ENCODE peak calls at places on chromosomes 4 and X, in five cellular contexts. S, X, Q, M and J are unnamed samples.

GRCh38 chrX:10089378-10089795 is 67.4 kb upstream of the CLCN4 start:
- DNase-seq in X (no peak), Q (no peak), M (no peak), S (no peak), J (no peak)

GRCh38 chrX:69556094-69557011 is 52.2 kb downstream of the NALF2 start:
- DNase-seq in S (no peak), Q (no peak), X (peak), M (no peak), J (no peak)

GRCh38 chrX:16946971-16947562 is 609 bp downstream of the REPS2 start:
- DNase-seq in S (no peak), M (peak), Q (peak), X (no peak), J (peak)

GRCh38 chr4:69781458-69782418 is 21.3 kb upstream of the SULT1B1 start:
- DNase-seq in S (no peak), M (no peak), X (no peak), Q (no peak), J (no peak)

GRCh38 chr4:3285558-3286334 is 7.1 kb upstream of the RGS12 start:
- DNase-seq in S (peak), M (no peak), X (peak), Q (peak), J (no peak)

GRCh38 chrX:40434947-40435346 is 145.8 kb upstream of the ATP6AP2 start:
- DNase-seq in Q (no peak), S (no peak), X (no peak), M (no peak), J (no peak)

GRCh38 chr4:164373021-164373420 is 380.9 kb upstream of the SMIM31 start:
- DNase-seq in Q (no peak), M (no peak), S (no peak), X (no peak), J (no peak)

GRCh38 chr4:52659722-52660261 is 691 bp upstream of the USP46 start:
- DNase-seq in M (peak), S (peak), X (peak), Q (peak), J (peak)

GRCh38 chrX:133961046-133961445 is 24.3 kb downstream of the GPC3 start:
- DNase-seq in X (no peak), M (no peak), Q (no peak), S (no peak), J (no peak)

GRCh38 chr4:6142935-6143602 is 57.3 kb downstream of the JAKMIP1 start:
- DNase-seq in X (no peak), Q (no peak), M (no peak), S (no peak), J (no peak)

GRCh38 chrX:29662759-29663503 is 552.4 kb upstream of the MAGEB2 start:
- DNase-seq in Q (no peak), M (no peak), X (peak), S (no peak), J (no peak)

GRCh38 chr4:84582988-84583870 is at the start of gene CDS1:
- DNase-seq in Q (peak), S (peak), M (peak), X (peak), J (peak)

GRCh38 chr4:168859888-168860694 is 150.0 kb downstream of the CBR4 start:
- DNase-seq in M (no peak), Q (no peak), S (no peak), X (no peak), J (peak)

GRCh38 chrX:153649178-153649914 is 2.3 kb downstream of the DUSP9 start:
- DNase-seq in M (no peak), Q (peak), X (no peak), S (peak), J (peak)

GRCh38 chrX:68332156-68332823 is 101.0 kb downstream of the OPHN1 start:
- DNase-seq in S (no peak), M (no peak), X (no peak), Q (no peak), J (no peak)

GRCh38 chr4:111837761-111838160 is 307.5 kb upstream of the FAM241A start:
- DNase-seq in Q (no peak), X (peak), M (no peak), S (no peak), J (no peak)

GRCh38 chrX:27598312-27598711 is 8.2 kb downstream of the DCAF8L2 start:
- DNase-seq in Q (no peak), S (no peak), M (no peak), X (peak), J (no peak)

GRCh38 chr4:7933631-7934510 is 5.8 kb downstream of the AFAP1 start:
- DNase-seq in X (peak), M (no peak), S (no peak), Q (no peak), J (no peak)

GRCh38 chrX:1466971-1467561 is 14.4 kb upstream of the ASMTL start:
- DNase-seq in M (peak), X (no peak), S (no peak), Q (peak), J (peak)

GRCh38 chr4:7236847-7237246 is 44.5 kb downstream of the SORCS2 start:
- DNase-seq in M (no peak), S (no peak), Q (no peak), X (no peak), J (no peak)

GRCh38 chr4:88705805-88706518 is 8.3 kb upstream of the NAP1L5 start:
- DNase-seq in Q (no peak), X (peak), S (no peak), M (no peak), J (no peak)

GRCh38 chrX:72045141-72045540 is 86.6 kb downstream of the RTL5 start:
- DNase-seq in X (peak), M (no peak), S (no peak), Q (no peak), J (no peak)

GRCh38 chr4:124060261-124060918 is 652.1 kb downstream of the ANKRD50 start:
- DNase-seq in X (peak), S (peak), M (peak), Q (no peak), J (no peak)

GRCh38 chr4:8346838-8347605 is 77.5 kb downstream of the HTRA3 start:
- DNase-seq in M (no peak), S (peak), Q (no peak), X (no peak), J (no peak)

GRCh38 chrX:45134303-45134702 is 66.4 kb downstream of the DIPK2B start:
- DNase-seq in S (no peak), M (no peak), Q (no peak), X (no peak), J (no peak)

GRCh38 chrX:27555514-27555913 is 34.6 kb upstream of the DCAF8L2 start:
- DNase-seq in X (peak), Q (no peak), S (no peak), M (no peak), J (peak)

GRCh38 chr4:98657531-98658286 is 702 bp downstream of the TSPAN5 start:
- DNase-seq in M (no peak), Q (peak), X (peak), S (no peak), J (peak)

GRCh38 chr4:145907363-145907762 is 31.3 kb downstream of the ZNF827 start:
- DNase-seq in Q (no peak), X (no peak), M (no peak), S (no peak), J (no peak)

DNA sequence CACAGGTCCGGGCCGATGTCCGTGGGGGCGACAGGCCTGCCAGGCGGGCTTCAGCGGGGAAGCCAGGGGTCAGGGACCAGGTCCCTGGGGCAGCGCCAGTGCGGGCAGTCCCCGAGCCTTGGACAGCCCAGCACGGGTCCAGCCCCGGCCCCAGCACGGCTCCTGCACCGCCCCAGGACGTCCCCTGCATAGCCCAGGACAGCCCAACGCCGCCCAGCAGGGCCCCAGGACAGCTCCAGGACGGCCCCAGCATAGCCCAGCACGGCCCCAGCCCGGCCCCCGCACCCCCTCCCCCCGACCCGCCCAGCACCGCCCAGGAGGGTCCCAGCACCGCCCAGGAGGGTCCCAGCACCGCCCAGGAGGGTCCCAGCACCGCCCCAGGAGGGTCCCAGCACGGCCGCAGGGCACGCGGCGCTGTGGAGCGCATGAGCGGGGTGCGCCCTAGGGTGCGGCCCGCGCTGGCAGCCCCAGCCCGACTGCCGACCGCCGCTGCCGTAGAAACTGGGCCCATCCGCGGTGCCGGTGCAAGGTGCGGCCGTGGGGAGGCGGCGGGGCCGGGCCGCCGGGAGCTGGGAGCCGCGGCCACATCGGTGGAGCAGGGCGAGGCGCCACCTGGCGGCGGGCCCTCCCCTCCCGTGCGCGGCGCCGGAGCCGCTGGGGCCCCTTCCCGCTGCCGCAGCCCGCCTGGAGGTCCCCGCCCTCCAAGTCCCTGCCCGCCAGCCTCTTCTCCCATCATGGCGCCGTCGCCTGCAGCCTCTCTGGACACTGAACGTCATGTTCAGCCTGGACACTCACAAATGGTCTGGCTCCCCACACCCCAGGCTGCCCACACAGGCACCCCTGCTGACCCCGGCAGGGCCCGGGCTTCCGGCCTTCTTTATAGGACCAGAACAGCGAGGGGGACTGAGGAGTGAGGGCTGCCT is 106.8 kb upstream of the NKX1-1 start:
- DNase-seq in M (no peak), X (no peak), S (no peak), Q (peak), J (peak)
- TF ChIP-seq CTCF in M (no peak), X (peak), S (peak), Q (peak), J (peak)

DNA sequence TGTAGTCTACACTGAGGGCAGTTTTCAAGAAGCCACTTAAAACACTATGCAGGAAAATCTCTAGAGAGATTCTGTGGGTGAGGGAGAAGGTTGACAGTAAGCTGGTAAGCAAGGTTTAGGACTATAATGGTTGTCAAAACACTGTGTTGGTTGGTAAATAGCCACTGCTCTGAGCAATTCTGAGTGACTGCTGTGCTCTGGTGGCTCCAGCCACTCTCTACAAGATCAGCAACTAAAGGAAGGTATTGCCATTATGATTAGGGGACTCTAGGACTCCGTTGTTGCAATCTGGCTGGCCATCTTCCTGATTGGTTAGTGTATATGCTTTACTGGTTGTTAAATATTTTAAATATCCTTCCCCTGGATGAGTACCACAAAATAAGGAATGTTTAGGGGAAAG is 5.5 kb upstream of the FAM47E start:
- DNase-seq in S (no peak), X (no peak), Q (no peak), M (no peak), J (no peak)
- TF ChIP-seq CTCF in S (no peak), X (peak), Q (no peak), M (no peak), J (no peak)

GRCh38 chr4:81913427-81913878 is 441.7 kb upstream of the RASGEF1B start:
- DNase-seq in Q (peak), X (peak), S (no peak), M (peak), J (peak)
- TF ChIP-seq CTCF in Q (peak), X (peak), S (peak), M (no peak), J (peak)

GRCh38 chrX:46837543-46838481 is 969 bp downstream of the RP2 start:
- DNase-seq in M (no peak), S (no peak), Q (no peak), X (peak), J (peak)

GRCh38 chrX:46838974-46839480 is 2.2 kb downstream of the RP2 start:
- DNase-seq in Q (no peak), S (no peak), M (no peak), X (no peak), J (no peak)

GRCh38 chrX:46838482-46838857 is 1.6 kb downstream of the RP2 start:
- DNase-seq in Q (no peak), S (no peak), X (no peak), M (no peak), J (no peak)

GRCh38 chrX:46840946-46841740 is 4.3 kb downstream of the RP2 start:
- DNase-seq in M (no peak), S (no peak), X (peak), Q (no peak), J (no peak)

GRCh38 chrX:46836701-46837542 is at the start of gene RP2:
- DNase-seq in S (peak), X (peak), Q (peak), M (peak), J (peak)
- TF ChIP-seq CTCF in S (peak), X (no peak), Q (no peak), M (no peak), J (no peak)

DNA sequence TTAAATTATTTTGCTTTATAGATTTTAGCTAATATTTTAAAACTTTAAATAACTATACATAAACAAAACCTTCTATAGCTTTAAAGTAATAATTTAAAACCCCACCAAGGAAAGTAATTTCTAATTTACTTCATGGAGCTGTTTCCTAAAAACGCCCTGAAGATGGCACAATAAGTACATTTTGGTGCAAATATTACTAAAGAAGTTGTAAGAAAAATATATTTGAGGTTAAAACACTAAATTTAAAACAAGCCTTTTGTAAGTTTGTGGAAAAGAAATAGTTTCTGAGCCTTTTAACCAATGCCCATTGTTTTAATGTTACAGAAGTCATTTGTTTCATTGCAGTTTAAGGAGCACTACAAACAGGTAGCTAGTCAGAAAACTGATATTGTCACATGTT is 137.4 kb upstream of the AGA start:
- DNase-seq in S (no peak), M (no peak), Q (no peak), X (no peak), J (no peak)
- TF ChIP-seq CTCF in S (no peak), M (no peak), Q (no peak), X (peak), J (no peak)

DNA sequence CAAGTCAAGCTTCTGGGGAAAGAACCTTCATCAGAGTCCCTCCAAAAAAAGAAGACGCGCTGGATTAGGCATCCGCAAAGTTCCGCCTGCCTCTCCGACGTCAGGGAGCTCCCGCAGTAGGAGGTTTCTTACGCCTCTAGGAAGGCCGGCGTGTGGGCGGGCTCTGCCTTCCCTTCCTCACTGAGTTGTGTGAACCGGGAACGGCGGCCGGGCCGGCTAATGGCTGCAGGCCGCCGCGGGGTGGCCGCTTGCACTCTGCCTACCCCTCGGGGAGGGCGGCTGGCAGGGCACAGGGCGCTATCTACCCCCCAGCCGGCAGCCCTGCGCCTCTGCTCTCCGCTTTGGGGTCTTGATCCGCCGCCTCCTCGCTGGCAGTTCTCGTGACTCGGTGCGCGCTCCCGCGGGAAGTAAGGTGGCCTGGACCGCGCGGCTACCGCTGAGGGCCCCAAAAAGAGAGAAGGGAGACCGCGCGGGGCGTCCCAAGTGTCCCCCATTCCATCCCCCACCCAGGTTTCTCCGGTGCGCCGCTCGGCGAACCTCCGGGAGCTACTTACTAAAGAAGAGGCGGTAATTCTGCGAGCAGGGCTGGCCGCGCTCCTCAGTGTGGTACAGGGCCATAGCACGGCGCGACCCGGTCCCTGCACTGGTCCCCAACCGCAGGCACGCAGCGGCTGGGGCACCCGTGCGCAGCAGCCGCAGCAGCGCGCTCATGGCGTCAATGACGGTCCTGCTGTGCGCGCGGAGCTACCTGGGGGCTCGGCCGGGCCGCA is at the start of gene PPA2:
- DNase-seq in S (peak), X (peak), Q (peak), M (peak), J (peak)
- TF ChIP-seq CTCF in S (no peak), X (no peak), Q (no peak), M (no peak), J (no peak)

DNA sequence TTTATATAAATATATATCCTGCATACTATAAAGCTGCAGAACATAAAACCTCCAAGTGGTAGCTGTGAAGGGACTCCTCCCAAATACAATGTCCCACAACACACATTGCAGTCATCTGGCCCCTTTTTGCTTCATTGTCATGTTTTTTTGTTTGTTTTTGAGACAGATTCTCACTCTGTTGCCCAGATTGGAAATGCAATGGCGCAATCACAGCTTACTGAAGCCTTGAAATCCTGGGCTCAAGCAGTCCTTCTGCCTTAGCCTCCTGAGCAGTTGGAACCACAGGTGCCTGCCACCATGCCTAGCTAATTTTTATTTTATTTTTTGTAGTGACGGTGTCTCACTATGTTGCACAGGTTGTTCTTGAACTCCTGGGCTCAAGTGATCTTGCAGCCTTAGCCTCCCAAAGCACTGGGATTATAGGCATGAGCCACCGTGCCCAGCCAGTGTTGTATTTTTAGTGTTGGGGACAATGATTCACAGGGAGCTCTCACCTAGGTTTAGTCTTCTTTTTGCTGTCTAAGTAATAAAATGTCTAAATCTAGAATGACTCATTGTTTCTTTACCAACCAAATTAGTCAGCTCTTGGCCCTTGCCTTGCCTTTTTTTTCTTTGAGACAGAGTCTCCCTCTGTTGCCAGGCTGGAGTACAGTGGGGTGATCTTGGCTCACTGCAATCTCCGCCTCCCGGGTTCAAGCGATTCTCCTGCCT is 24.0 kb upstream of the XIAP start:
- DNase-seq in X (peak), M (no peak), Q (no peak), S (no peak), J (no peak)
- TF ChIP-seq CTCF in X (peak), M (no peak), Q (no peak), S (no peak), J (no peak)

GRCh38 chr4:119697887-119698393 is 69.3 kb upstream of the PDE5A start:
- DNase-seq in X (no peak), Q (no peak), S (no peak), M (no peak), J (no peak)

GRCh38 chr4:119692001-119692400 is 63.4 kb upstream of the PDE5A start:
- DNase-seq in X (peak), M (no peak), Q (no peak), S (no peak), J (no peak)

GRCh38 chr4:119695216-119695615 is 66.6 kb upstream of the PDE5A start:
- DNase-seq in M (no peak), X (no peak), Q (no peak), S (no peak), J (no peak)

GRCh38 chr4:119693127-119693526 is 64.5 kb upstream of the PDE5A start:
- DNase-seq in Q (no peak), X (no peak), M (no peak), S (no peak), J (no peak)

GRCh38 chr4:119696963-119697362 is 68.4 kb upstream of the PDE5A start:
- DNase-seq in Q (no peak), S (no peak), X (no peak), M (no peak), J (no peak)
- TF ChIP-seq CTCF in Q (no peak), S (no peak), X (no peak), M (no peak), J (no peak)

DNA sequence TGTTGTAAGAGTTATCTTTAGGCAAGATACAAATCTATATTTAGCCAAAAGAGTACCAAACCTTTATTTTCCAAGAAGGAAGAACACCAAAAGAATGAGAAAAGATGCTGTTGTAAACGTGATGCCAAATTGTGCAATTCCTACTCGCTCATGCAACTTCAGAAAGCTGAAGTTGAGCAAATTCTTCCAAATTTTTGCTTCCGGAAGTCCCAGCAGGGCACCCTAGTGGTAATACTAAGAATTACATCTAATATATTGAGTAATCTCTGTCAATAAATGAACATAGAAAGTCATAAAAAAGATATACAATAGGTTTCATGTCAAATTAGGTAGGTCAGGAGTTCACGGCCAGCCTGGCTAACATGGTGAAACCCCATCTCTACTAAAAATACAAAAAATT is 36.0 kb upstream of the SMARCAD1 start:
- DNase-seq in M (no peak), S (no peak), Q (no peak), X (no peak), J (no peak)
- TF ChIP-seq CTCF in M (no peak), S (no peak), Q (no peak), X (peak), J (no peak)